ENCODE peak calls at places on chromosomes 4 and X, in seven cellular contexts. Q is GM23338, G is sigmoid colon, N is stomach, B is HepG2, O is GM12892, M is HCT116. V is an unnamed sample.
A peak's percentile ranks its signal among the peaks of the same experiment; 100 is the strongest.

GRCh38 chr4:17336524-17336941 is 175.4 kb downstream of the QDPR start:
- DNase-seq in Q (no peak), G (peak; percentile 71), N (no peak), B (peak; percentile 6), O (no peak), M (peak; percentile 78), V (peak; percentile 9)

GRCh38 chr4:168524006-168524405 is 27.2 kb downstream of the PALLD start:
- DNase-seq in Q (no peak), G (no peak), N (no peak), B (no peak), O (no peak), M (no peak), V (no peak)

GRCh38 chr4:181684310-181684709 is 558.9 kb upstream of the TENM3 start:
- DNase-seq in Q (no peak), G (no peak), N (no peak), B (no peak), O (no peak), M (no peak), V (no peak)

GRCh38 chr4:122777846-122778501 is 45.5 kb downstream of the BBS12 start:
- DNase-seq in Q (no peak), G (no peak), N (no peak), B (no peak), O (no peak), M (no peak), V (no peak)

GRCh38 chr4:177229331-177229730 is 80.3 kb upstream of the NEIL3 start:
- DNase-seq in Q (no peak), G (no peak), N (no peak), B (no peak), O (no peak), M (no peak), V (no peak)

GRCh38 chr4:14218641-14219040 is 591.1 kb upstream of the BOD1L1 start:
- DNase-seq in Q (no peak), G (no peak), N (no peak), B (no peak), O (no peak), M (no peak), V (no peak)

GRCh38 chrX:25941087-25941486 is 197.1 kb upstream of the MAGEB18 start:
- DNase-seq in Q (no peak), G (no peak), N (no peak), B (no peak), O (no peak), M (no peak), V (no peak)

GRCh38 chr4:10275696-10276095 is 159.1 kb upstream of the WDR1 start:
- DNase-seq in Q (no peak), G (no peak), N (no peak), B (no peak), O (no peak), M (no peak), V (no peak)

GRCh38 chr4:19698961-19699360 is 552.7 kb upstream of the SLIT2 start:
- DNase-seq in Q (no peak), G (no peak), N (no peak), B (no peak), O (no peak), M (no peak), V (no peak)

GRCh38 chr4:76072760-76073159 is 1.7 kb upstream of the ART3 start:
- DNase-seq in Q (peak; percentile 87), G (no peak), N (no peak), B (no peak), O (no peak), M (no peak), V (no peak)

GRCh38 chrX:12956704-12957541 is 18.0 kb upstream of the TMSB4X start:
- DNase-seq in Q (peak; percentile 41), G (no peak), N (no peak), B (no peak), O (peak; percentile 55), M (peak; percentile 37), V (no peak)

GRCh38 chr4:61831987-61832386 is 631.9 kb downstream of the ADGRL3 start:
- DNase-seq in Q (no peak), G (no peak), N (no peak), B (no peak), O (no peak), M (no peak), V (no peak)

GRCh38 chrX:135425566-135425965 is 3.8 kb downstream of the SMIM10L2A start:
- DNase-seq in Q (no peak), G (no peak), N (no peak), B (no peak), O (no peak), M (no peak), V (no peak)

GRCh38 chr4:11805837-11806236 is 377.1 kb upstream of the HS3ST1 start:
- DNase-seq in Q (peak; percentile 46), G (no peak), N (no peak), B (no peak), O (no peak), M (peak; percentile 53), V (no peak)

GRCh38 chrX:34901761-34902160 is 40.8 kb upstream of the FAM47B start:
- DNase-seq in Q (no peak), G (no peak), N (no peak), B (no peak), O (no peak), M (no peak), V (no peak)

GRCh38 chrX:20116575-20117240 is at the start of gene MAP7D2:
- DNase-seq in Q (peak; percentile 44), G (no peak), N (no peak), B (peak; percentile 2), O (no peak), M (no peak), V (no peak)

GRCh38 chrX:40571600-40571999 is 9.2 kb upstream of the ATP6AP2 start:
- DNase-seq in Q (no peak), G (no peak), N (no peak), B (no peak), O (no peak), M (no peak), V (no peak)

GRCh38 chr4:22345678-22346077 is 170.2 kb downstream of the ADGRA3 start:
- DNase-seq in Q (no peak), G (no peak), N (no peak), B (no peak), O (no peak), M (no peak), V (no peak)

GRCh38 chrX:8879750-8880149 is 78.6 kb upstream of the FAM9A start:
- DNase-seq in Q (peak; percentile 61), G (no peak), N (peak; percentile 32), B (peak; percentile 1), O (no peak), M (no peak), V (peak; percentile 11)

GRCh38 chr4:3871181-3871852 is 105.1 kb downstream of the ADRA2C start:
- DNase-seq in Q (peak; percentile 94), G (peak; percentile 56), N (no peak), B (no peak), O (no peak), M (no peak), V (no peak)

GRCh38 chr4:173270312-173271027 is 63.7 kb downstream of the HMGB2 start:
- DNase-seq in Q (no peak), G (no peak), N (no peak), B (no peak), O (no peak), M (no peak), V (no peak)

GRCh38 chrX:15474058-15474457 is 19.1 kb downstream of the PIR start:
- DNase-seq in Q (no peak), G (no peak), N (no peak), B (no peak), O (no peak), M (no peak), V (no peak)

GRCh38 chr4:154024097-154024496 is 235.2 kb upstream of the SFRP2 start:
- DNase-seq in Q (peak; percentile 63), G (no peak), N (no peak), B (no peak), O (no peak), M (no peak), V (no peak)

GRCh38 chr4:148016063-148016637 is 284.3 kb downstream of the ARHGAP10 start:
- DNase-seq in Q (no peak), G (no peak), N (no peak), B (no peak), O (no peak), M (no peak), V (no peak)

GRCh38 chrX:13252726-13253125 is 67.1 kb downstream of the ATXN3L start:
- DNase-seq in Q (no peak), G (no peak), N (no peak), B (no peak), O (no peak), M (no peak), V (no peak)

DNA sequence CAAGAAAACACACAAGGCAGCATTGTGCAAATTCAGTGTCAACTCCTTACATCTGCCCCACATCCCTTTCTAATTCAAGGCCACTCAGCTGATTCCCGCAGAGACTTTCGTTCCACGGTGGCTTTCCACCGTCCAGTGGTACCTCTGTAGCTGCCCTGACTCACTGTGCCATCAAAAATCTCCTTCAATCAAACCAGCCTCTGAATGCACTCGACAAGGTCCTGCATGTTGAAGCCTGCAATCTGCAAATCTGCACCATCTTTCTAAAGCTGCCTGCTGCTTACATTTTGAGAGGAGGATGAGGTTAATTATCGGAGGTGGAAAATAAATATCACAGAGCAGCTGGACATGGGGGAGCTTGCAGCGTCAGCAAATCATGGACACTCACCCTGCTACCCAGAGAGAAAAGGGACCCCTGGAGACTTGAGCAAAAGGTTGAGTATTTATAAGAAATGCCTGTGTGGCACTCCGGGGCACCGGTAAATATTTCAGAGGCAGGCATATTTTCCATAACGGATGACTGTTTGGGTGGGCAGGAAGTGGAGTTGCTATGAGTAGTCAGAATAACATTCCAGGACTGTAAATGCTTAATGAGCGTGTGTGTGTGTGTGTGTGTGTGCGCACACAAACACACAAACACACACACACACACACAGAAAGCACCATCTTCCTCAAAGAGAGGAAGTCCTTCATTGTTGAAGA is 74.8 kb downstream of the MXRA5 start:
- DNase-seq in Q (no peak), G (no peak), N (no peak), B (no peak), O (no peak), M (no peak), V (no peak)
- TF ChIP-seq POLR2AphosphoS5 in Q (no peak), G (no peak), N (no peak), B (no peak), O (no peak), M (no peak), V (no peak)

GRCh38 chrX:150324035-150324728 is 38.9 kb upstream of the MAMLD1 start:
- DNase-seq in Q (no peak), G (no peak), N (no peak), B (peak; percentile 4), O (no peak), M (peak; percentile 22), V (no peak)
- TF ChIP-seq POLR2AphosphoS5 in Q (no peak), G (no peak), N (no peak), B (no peak), O (no peak), M (no peak), V (no peak)

GRCh38 chr4:26503427-26503826 is 13.1 kb upstream of the CCKAR start:
- DNase-seq in Q (no peak), G (no peak), N (no peak), B (no peak), O (no peak), M (no peak), V (no peak)
- TF ChIP-seq POLR2AphosphoS5 in Q (no peak), G (no peak), N (peak; percentile 21), B (no peak), O (no peak), M (no peak), V (no peak)

DNA sequence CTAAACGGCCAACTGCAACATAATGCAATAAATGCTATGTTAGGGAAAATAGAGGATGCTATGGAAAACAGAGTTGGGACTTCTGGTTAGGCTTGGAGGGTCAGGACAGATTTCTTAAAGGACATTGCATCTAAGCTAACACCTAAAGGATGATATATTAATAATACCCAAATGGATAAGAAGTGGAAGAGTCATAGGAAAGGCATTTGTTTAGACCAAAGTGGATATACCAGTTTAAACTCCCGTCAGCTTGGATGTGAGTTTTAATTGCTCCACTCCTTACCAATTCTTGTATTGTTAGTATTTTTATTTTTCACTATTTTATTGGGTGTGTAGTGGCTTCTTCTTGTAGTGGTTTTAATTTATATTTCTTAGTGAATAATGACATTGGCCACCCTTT is 93.9 kb downstream of the PTPN13 start:
- DNase-seq in Q (no peak), G (no peak), N (no peak), B (no peak), O (no peak), M (no peak), V (no peak)
- TF ChIP-seq POLR2AphosphoS5 in Q (no peak), G (no peak), N (no peak), B (no peak), O (no peak), M (no peak), V (no peak)